ENCODE peak calls at places on chromosomes 6 and 20, in four cellular contexts. D is SK-N-SH, B is K562, U is HepG2. A is an unnamed sample.

GRCh38 chr6:153312633-153313032 is 181.6 kb upstream of the RGS17 start:
- DNase-seq in D (peak), B (no peak), U (peak), A (no peak)

GRCh38 chr6:165646484-165646883 is 16.6 kb downstream of the PDE10A start:
- DNase-seq in D (no peak), B (no peak), U (no peak), A (no peak)

GRCh38 chr20:22616551-22616950 is 32.2 kb upstream of the FOXA2 start:
- DNase-seq in D (no peak), B (no peak), U (no peak), A (no peak)

GRCh38 chr20:25025986-25026605 is 31.8 kb downstream of the ACSS1 start:
- DNase-seq in D (no peak), B (no peak), U (no peak), A (no peak)

GRCh38 chr6:104625536-104625935 is 234.2 kb downstream of the HACE1 start:
- DNase-seq in D (no peak), B (no peak), U (no peak), A (no peak)

GRCh38 chr6:133262804-133263203 is 21.6 kb downstream of the EYA4 start:
- DNase-seq in D (no peak), B (no peak), U (no peak), A (no peak)

GRCh38 chr6:107083921-107084320 is 31.4 kb downstream of the BEND3 start:
- DNase-seq in D (no peak), B (no peak), U (no peak), A (no peak)

GRCh38 chr6:44076366-44077200 is 50.7 kb downstream of the MRPL14 start:
- DNase-seq in D (peak), B (peak), U (no peak), A (no peak)

GRCh38 chr6:18477301-18477941 is 90.3 kb downstream of the RNF144B start:
- DNase-seq in D (no peak), B (no peak), U (no peak), A (no peak)

GRCh38 chr20:13654463-13655023 is 15.8 kb upstream of the TASP1 start:
- DNase-seq in D (no peak), B (no peak), U (no peak), A (no peak)

GRCh38 chr20:54140927-54141566 is 32.7 kb downstream of the CYP24A1 start:
- DNase-seq in D (no peak), B (no peak), U (peak), A (no peak)

GRCh38 chr20:55354700-55355099 is 650.6 kb downstream of the CBLN4 start:
- DNase-seq in D (peak), B (no peak), U (no peak), A (no peak)

GRCh38 chr6:125789576-125790402 is 971 bp upstream of the NCOA7 start:
- DNase-seq in D (peak), B (peak), U (peak), A (no peak)

GRCh38 chr20:34643919-34644318 is 33.0 kb downstream of the PIGU start:
- DNase-seq in D (no peak), B (no peak), U (no peak), A (no peak)

GRCh38 chr6:6843057-6843627 is 254.6 kb downstream of the LY86 start:
- DNase-seq in D (no peak), B (no peak), U (no peak), A (no peak)

GRCh38 chr6:37321101-37321500 is 32.7 kb upstream of the RNF8 start:
- DNase-seq in D (no peak), B (no peak), U (no peak), A (no peak)

GRCh38 chr6:89886378-89887120 is 7.7 kb upstream of the GJA10 start:
- DNase-seq in D (no peak), B (no peak), U (no peak), A (no peak)

GRCh38 chr6:37713529-37714119 is 15.9 kb upstream of the MDGA1 start:
- DNase-seq in D (peak), B (peak), U (no peak), A (no peak)

GRCh38 chr6:36607782-36608386 is 13.7 kb downstream of the SRSF3 start:
- DNase-seq in D (no peak), B (no peak), U (no peak), A (no peak)

GRCh38 chr6:28657756-28658465 is 132.2 kb downstream of the GPX5 start:
- DNase-seq in D (peak), B (peak), U (peak), A (peak)

GRCh38 chr20:37986873-37987601 is 46.2 kb downstream of the TTI1 start:
- DNase-seq in D (peak), B (no peak), U (peak), A (no peak)
- TF ChIP-seq FOXM1 in D (no peak), B (no peak), U (no peak), A (no peak)

DNA sequence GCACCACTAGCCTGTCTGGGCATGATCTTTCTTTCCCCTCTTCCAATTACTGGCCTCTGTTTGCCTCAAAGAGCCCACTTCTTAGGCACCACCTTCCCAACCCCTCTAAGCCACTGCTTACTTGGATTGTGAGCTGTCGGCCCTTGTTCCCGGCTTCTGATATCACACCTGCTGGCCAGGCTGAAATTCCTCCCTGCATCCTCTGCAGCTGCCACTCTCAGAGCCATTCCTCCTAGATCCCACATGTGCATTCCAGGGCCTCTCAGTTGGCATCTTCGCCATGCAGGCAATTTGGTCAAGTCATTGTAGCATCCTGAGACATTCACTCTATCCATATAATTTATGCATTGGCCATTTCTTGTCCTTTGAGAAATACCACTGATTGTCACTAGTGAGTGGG is 135.9 kb downstream of the OLIG3 start:
- DNase-seq in D (no peak), B (no peak), U (peak), A (no peak)
- H3K4me2 ChIP-seq in D (no peak), B (no peak), U (peak), A (no peak)

GRCh38 chr6:130326496-130326895 is 39.3 kb upstream of the TMEM200A start:
- DNase-seq in D (no peak), B (no peak), U (no peak), A (no peak)

GRCh38 chr6:130324657-130325056 is 41.2 kb upstream of the TMEM200A start:
- DNase-seq in D (no peak), B (no peak), U (no peak), A (no peak)

GRCh38 chr6:130322673-130323268 is 43.0 kb upstream of the TMEM200A start:
- DNase-seq in D (peak), B (peak), U (peak), A (peak)

GRCh38 chr6:130320908-130321307 is 44.9 kb upstream of the TMEM200A start:
- DNase-seq in D (no peak), B (no peak), U (no peak), A (no peak)
- TF ChIP-seq MXI1 in D (no peak), B (no peak), U (no peak), A (no peak)

DNA sequence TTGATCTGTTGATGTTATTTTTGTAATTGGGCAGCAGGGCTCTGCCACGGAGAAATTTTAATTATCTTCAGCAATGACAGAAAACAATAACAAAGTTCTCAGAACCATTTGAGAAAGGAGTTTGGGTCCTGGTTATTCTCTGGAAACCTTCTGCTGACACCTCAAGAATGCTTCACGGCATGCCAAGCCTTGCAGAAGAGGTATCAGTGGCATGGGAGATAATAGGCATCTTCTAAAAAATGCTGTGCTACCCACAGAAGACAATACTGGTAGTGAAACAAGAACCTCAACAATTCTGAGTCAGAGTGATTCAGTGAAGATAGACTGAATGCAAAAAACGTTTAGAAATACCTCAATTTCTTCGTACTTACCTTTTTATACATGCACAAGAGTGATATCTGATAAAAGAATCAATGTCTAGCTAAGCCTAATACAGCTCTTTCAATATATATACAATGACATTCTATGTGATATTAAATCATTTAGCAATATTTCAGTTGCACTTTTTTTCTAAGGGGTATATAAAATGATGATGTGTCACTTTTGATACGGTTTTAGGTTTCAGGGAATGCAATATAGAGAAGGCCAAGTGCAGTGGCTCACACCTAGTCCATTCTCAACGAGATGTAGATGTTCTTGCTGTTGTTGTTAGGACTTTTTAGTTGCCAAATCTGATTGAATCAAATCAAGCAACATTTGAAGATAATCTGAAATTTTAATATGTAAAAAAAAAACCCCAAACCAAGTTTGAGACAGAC is 110.4 kb upstream of the COL21A1 start:
- DNase-seq in D (no peak), B (no peak), U (no peak), A (no peak)
- TF ChIP-seq FOXM1 in D (peak), B (no peak), U (no peak), A (no peak)

DNA sequence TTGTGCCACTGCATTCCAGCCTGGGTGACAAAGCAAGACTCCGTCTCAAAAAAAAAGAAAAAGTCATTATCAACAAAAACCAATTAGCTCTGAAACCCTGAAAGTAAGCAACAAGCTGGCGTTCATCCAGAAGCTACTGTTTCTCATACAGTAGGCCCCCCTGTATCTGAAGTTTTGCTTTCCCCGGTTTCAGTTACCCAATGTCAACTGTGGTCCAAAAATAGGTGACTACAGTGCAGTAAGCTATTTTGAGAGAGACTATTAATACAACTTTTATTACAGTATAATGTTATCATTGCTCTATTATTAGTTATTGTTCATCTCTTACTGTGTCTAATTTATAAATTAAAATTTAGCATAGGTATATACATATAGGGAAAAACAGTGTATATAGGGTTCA is 135.1 kb downstream of the KIF16B start:
- DNase-seq in D (no peak), B (no peak), U (no peak), A (no peak)
- H3K4me2 ChIP-seq in D (no peak), B (no peak), U (no peak), A (no peak)

GRCh38 chr6:34511214-34511922 is 44.8 kb downstream of the SPDEF start:
- DNase-seq in D (no peak), B (no peak), U (no peak), A (no peak)
- TF ChIP-seq MXI1 in D (no peak), B (no peak), U (no peak), A (no peak)

DNA sequence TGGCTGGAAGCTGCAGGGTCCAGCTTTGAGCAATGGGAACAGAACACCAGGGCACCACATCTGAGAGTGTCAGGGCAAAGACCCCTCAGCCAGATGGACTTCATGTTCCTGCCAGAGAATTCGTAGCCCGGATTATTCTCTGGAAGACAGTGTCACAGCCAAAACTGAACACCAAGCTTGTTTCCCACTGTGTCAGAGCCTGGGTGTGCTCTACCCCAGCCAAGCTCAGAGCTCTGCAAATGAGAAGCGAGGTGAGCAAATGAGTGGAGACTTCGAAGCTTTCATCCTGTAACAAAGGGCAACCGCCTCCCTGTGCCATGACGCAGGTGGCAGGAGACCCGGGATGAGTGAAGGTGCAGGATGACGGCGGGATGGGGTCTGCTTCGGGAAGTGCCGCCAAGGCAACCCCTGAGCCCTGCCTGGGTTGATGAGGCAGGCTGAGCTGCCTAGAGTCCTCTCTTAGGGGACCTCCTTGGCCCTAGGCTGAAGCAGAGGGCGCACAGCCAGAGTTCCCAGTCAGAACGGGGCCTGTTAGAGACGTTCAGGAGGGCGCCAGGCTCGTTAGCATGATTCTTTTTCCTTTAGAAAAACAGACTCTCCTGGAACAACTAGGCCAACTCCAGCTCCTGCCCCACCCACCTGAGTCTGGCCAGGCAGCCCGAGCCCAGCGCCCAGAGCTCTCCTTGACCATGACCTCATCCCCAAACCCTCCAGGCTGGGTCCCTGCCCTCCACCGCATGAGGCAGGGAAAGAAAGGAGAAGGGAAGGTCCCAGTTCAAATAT is 187.7 kb downstream of the SOD2 start:
- DNase-seq in D (no peak), B (no peak), U (no peak), A (no peak)
- TF ChIP-seq FOXM1 in D (no peak), B (no peak), U (no peak), A (no peak)

DNA sequence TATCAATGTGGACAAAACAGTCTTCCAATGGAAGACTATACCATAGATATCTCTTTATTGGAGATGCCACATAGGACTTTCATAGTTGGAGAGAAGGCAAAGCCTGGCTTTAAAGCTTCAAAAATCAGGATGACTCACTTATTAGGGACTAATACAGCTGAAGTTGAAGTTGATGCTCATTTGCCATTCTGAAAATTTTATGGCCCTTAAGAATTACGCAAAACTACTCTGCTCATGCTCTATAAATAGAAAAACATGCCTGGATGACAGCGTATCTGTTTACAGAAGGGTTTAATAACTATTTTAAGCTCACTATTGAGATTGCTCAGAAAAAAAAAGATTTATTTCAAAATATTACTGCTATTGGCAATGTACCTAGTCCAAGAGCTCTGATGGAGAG is 155.5 kb upstream of the DST start:
- DNase-seq in D (no peak), B (no peak), U (no peak), A (no peak)
- H3K4me2 ChIP-seq in D (peak), B (no peak), U (no peak), A (no peak)

DNA sequence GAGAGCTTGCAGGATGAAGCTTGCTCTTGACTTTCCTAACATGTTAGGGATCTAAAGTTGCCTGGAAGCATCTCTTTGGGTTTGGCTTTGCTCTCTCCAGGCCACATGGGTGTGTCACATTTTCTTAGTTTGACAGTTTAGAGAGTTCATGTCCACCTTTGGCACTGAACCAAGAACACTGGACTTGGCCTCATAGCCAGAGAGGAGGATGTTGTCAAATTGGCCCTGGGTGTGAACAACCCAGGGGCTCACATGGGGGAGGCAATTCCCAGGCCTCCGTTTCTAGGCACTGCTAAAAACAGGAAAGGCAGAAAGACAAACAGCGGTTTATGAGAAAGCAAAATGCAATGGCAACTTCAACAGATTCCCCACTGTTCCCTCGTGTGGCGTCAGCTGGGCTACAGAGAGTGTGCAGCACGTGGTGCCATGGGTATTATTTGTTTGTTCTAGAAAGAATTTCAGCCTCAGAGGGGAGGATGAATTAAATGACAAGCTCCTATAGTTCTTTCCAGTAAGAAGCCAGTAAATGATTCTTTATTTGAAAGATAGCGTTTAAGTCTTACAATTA is 93.9 kb downstream of the CLIC5 start:
- DNase-seq in D (no peak), B (no peak), U (no peak), A (no peak)
- TF ChIP-seq MXI1 in D (no peak), B (no peak), U (no peak), A (no peak)